ENCODE peak calls at places on chromosomes 5 and 9, in six cellular contexts. X is heart right ventricle, P is mammary epithelial cell, W is astrocyte, G is A549, C is fibroblast of lung. N is an unnamed sample. For H3K4me1, the result is how much of the 10 kb centered on the place peaks cover.

GRCh38 chr5:96720408-96720807 is 58.2 kb downstream of the CAST start:
- DNase-seq in X (no peak), P (no peak), G (no peak), W (no peak), C (no peak), N (no peak)

GRCh38 chr5:160685219-160685618 is 166.8 kb downstream of the ATP10B start:
- DNase-seq in X (no peak), G (no peak), P (no peak), W (no peak), C (no peak), N (no peak)

GRCh38 chr5:116354699-116355098 is 219.9 kb downstream of the SEMA6A start:
- DNase-seq in X (no peak), P (no peak), G (no peak), W (no peak), C (no peak), N (no peak)

GRCh38 chr9:134403682-134404301 is 77.5 kb downstream of the RXRA start:
- DNase-seq in X (peak), G (no peak), C (peak), W (peak), P (peak), N (no peak)

GRCh38 chr9:127970401-127971313 is 10.1 kb downstream of the EEIG1 start:
- DNase-seq in G (no peak), W (no peak), X (no peak), C (no peak), P (peak), N (peak)

GRCh38 chr5:140674629-140675028 is 1.3 kb upstream of the DND1 start:
- DNase-seq in W (no peak), C (no peak), G (no peak), P (no peak), X (no peak), N (no peak)

GRCh38 chr5:149141957-149142851 is 911 bp downstream of the ABLIM3 start:
- DNase-seq in P (no peak), W (no peak), X (peak), C (peak), G (no peak), N (no peak)

GRCh38 chr5:86797677-86798076 is 179.9 kb downstream of the COX7C start:
- DNase-seq in C (peak), P (no peak), W (no peak), X (no peak), G (no peak), N (no peak)

GRCh38 chr9:127537014-127537413 is 75.1 kb upstream of the STXBP1 start:
- DNase-seq in X (no peak), W (no peak), C (peak), P (no peak), G (no peak), N (peak)

GRCh38 chr5:89573336-89573735 is 690.4 kb upstream of the MEF2C start:
- DNase-seq in G (no peak), P (no peak), C (no peak), X (no peak), W (no peak), N (no peak)

GRCh38 chr5:120415985-120416384 is 48.1 kb upstream of the PRR16 start:
- DNase-seq in C (peak), G (no peak), P (no peak), W (peak), X (no peak), N (no peak)

GRCh38 chr5:141809697-141810096 is 68.5 kb downstream of the PCDH1 start:
- DNase-seq in P (no peak), X (no peak), C (no peak), W (no peak), G (no peak), N (no peak)

GRCh38 chr5:68305223-68305865 is 89.8 kb downstream of the PIK3R1 start:
- DNase-seq in W (no peak), P (no peak), X (no peak), C (no peak), G (no peak), N (no peak)

GRCh38 chr9:1938675-1939170 is 76.4 kb upstream of the SMARCA2 start:
- DNase-seq in C (no peak), W (no peak), P (no peak), X (no peak), G (no peak), N (no peak)

GRCh38 chr9:133585481-133586367 is 23.5 kb downstream of the FAM163B start:
- DNase-seq in G (no peak), P (no peak), W (no peak), X (no peak), C (no peak), N (no peak)

GRCh38 chr5:36730537-36731216 is 124.3 kb downstream of the SLC1A3 start:
- DNase-seq in C (no peak), G (no peak), P (no peak), W (no peak), X (no peak), N (no peak)

GRCh38 chr9:89281106-89281505 is 29.9 kb upstream of the CKS2 start:
- DNase-seq in W (no peak), X (no peak), G (no peak), C (peak), P (no peak), N (no peak)

GRCh38 chr5:164809831-164810230 is 1304.4 kb downstream of the MAT2B start:
- DNase-seq in P (no peak), X (no peak), G (no peak), W (peak), C (peak), N (no peak)

GRCh38 chr5:148684528-148684927 is 30.2 kb upstream of the HTR4 start:
- DNase-seq in X (no peak), P (peak), C (no peak), G (no peak), W (no peak), N (peak)

GRCh38 chr9:115000217-115000639 is 69.8 kb upstream of the TNFSF8 start:
- DNase-seq in G (no peak), W (no peak), P (no peak), X (no peak), C (no peak), N (no peak)

GRCh38 chr5:172920447-172920849 is 38.8 kb upstream of the RPL26L1 start:
- DNase-seq in X (no peak), G (peak), W (peak), P (peak), C (peak), N (peak)

GRCh38 chr5:6877986-6878828 is 165.0 kb downstream of the TENT4A start:
- DNase-seq in X (no peak), C (no peak), P (no peak), W (no peak), G (no peak), N (no peak)

GRCh38 chr5:38404667-38405276 is 146.4 kb downstream of the EGFLAM start:
- DNase-seq in C (no peak), X (no peak), G (peak), W (no peak), P (peak), N (no peak)
- TF ChIP-seq CTCF in C (peak), X (no peak), G (no peak), W (no peak), P (peak), N (peak)

GRCh38 chr5:132487095-132487428 is 3.5 kb downstream of the IRF1 start:
- DNase-seq in W (no peak), X (no peak), P (no peak), C (no peak), G (no peak), N (no peak)
- H3K27ac ChIP-seq in W (no peak), X (no peak), P (no peak), C (no peak), G (no peak), N (no peak)

DNA sequence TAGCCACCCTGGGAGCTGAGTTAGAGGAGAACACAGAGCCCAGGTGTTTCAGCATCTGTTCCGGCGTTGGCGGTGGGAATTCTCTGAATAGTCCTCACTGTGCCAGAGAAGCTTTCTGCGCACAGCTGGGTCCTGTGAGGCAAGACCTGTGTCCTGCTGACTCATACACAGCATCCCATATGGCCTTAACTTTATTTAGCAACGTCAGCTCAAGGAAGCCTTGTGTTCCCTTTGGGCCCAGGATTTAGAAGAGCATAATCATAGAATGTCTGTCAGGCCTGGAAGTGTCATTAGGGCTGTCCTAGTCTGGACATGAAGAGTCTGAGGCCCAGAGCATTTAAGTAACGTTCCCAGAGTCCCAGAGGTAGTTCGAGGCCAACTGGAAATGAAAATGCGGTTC is 188.6 kb upstream of the DMRT1 start:
- DNase-seq in G (no peak), C (no peak), X (peak), P (no peak), W (no peak), N (no peak)
- H3K4me1 ChIP-seq in G (under half), C (under half), X (half or more), P (under half), W (under half), N (under half)

GRCh38 chr5:39409036-39409435 is 15.7 kb downstream of the DAB2 start:
- DNase-seq in P (no peak), X (no peak), G (no peak), C (no peak), W (no peak), N (no peak)

GRCh38 chr5:39400711-39401385 is 23.9 kb downstream of the DAB2 start:
- DNase-seq in C (peak), G (no peak), W (no peak), X (no peak), P (no peak), N (no peak)

GRCh38 chr5:39411051-39411450 is 13.7 kb downstream of the DAB2 start:
- DNase-seq in G (peak), C (peak), W (peak), X (no peak), P (peak), N (peak)

DNA sequence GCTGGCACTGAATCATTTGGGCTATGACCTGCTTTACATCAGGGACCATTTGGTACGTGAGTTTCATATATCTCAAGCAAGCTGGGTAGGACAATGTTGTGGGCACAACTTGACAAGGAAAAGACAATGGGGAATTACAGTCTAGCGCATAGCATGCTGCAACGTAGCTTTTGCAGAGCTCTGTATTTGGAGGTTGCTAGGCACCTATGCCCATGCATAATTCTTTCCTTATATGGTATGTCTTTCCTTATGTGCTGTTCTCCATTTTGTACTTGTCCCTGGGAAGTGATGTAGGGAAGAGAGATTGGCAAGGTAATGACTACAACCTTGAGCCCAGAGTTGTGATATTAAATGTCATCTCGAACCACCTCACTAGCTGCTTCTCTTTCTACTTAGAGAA is 19.3 kb downstream of the DAB2 start:
- DNase-seq in X (no peak), G (no peak), W (no peak), C (no peak), P (no peak), N (no peak)
- TF ChIP-seq CTCF in X (no peak), G (no peak), W (no peak), C (no peak), P (no peak), N (no peak)

DNA sequence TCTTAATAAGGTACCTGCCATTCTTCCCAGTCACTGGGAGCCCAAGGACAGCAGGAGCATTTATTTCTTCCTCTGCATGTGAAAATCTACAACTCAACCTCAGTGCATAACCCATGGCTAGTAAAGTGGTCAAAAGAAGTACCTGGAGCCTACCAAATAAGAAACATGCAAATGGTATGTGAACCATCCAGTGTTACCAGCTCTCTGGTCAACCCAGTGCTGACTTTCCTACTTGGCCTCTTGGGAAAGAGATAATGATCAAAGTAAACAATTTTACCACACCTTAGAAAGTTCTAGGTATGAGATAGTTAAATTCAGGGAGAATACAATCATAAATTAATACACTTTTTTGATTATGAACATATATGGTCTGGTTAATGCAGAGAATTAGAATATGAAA is 325.6 kb downstream of the ENC1 start:
- DNase-seq in X (no peak), G (no peak), P (peak), W (no peak), C (peak), N (peak)
- H3K27ac ChIP-seq in X (no peak), G (no peak), P (peak), W (peak), C (no peak), N (peak)

GRCh38 chr5:107806705-107807104 is 136.0 kb upstream of the EFNA5 start:
- DNase-seq in P (peak), G (peak), W (peak), X (no peak), C (peak), N (no peak)

GRCh38 chr5:107809201-107810034 is 138.7 kb upstream of the EFNA5 start:
- DNase-seq in C (peak), W (peak), P (no peak), X (no peak), G (no peak), N (no peak)

GRCh38 chr5:107805819-107806218 is 135.1 kb upstream of the EFNA5 start:
- DNase-seq in W (no peak), G (no peak), X (no peak), P (no peak), C (no peak), N (no peak)

GRCh38 chr5:107806271-107806670 is 135.5 kb upstream of the EFNA5 start:
- DNase-seq in C (no peak), G (no peak), P (no peak), W (no peak), X (no peak), N (no peak)

DNA sequence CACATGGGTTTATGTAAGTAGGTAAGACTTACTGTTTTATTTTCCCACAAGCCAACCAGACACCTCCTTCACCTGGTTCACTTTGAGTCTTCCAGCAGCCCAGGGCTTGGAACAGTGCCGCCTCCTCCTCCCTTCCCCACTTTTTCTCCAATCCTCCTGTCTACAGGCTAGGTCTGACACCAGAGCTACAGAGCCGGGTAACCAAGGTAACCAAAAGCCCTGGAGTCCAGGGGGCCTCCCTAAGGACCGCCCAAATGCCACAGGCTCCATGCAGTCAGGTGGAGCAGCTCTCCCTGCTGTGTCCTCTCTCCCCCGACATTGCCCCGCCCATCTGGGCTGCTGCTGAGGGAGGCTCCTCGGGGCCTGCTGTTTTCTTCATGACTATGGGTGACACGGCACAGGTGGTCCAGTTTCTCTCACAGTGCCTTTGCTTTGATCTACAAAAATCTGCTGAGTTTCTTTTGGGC is 138.0 kb upstream of the EFNA5 start:
- DNase-seq in X (no peak), W (no peak), P (no peak), C (peak), G (no peak), N (no peak)
- H3K4me1 ChIP-seq in X (under half), W (under half), P (under half), C (under half), G (under half), N (under half)